ENCODE peak calls at places on chromosomes 6 and 20, in ten cellular contexts. P, E, B, L, F, S, T, K, X and Q are unnamed samples. For H3K36me3, the result is how much of the 10 kb centered on the place peaks cover.

GRCh38 chr20:56627122-56628014 is 1.7 kb upstream of the TFAP2C start:
- DNase-seq in P (no peak), E (peak), B (no peak), L (no peak), F (no peak), S (no peak), T (no peak), K (no peak), X (no peak), Q (no peak)

GRCh38 chr6:44481056-44481455 is 93.5 kb downstream of the CDC5L start:
- DNase-seq in P (no peak), E (no peak), B (no peak), L (no peak), F (no peak), S (no peak), T (no peak), K (no peak), X (no peak), Q (no peak)

GRCh38 chr6:33671381-33672072 is 40.0 kb downstream of the UQCC2 start:
- DNase-seq in P (no peak), E (no peak), B (no peak), L (no peak), F (no peak), S (no peak), T (no peak), K (no peak), X (no peak), Q (no peak)

GRCh38 chr6:27250955-27251671 is 3.6 kb downstream of the PRSS16 start:
- DNase-seq in P (no peak), E (peak), B (peak), L (no peak), F (peak), S (peak), T (peak), K (peak), X (peak), Q (peak)

GRCh38 chr6:85364354-85364753 is 85.5 kb upstream of the NT5E start:
- DNase-seq in P (no peak), E (peak), B (peak), L (no peak), F (no peak), S (no peak), T (no peak), K (peak), X (no peak), Q (peak)

GRCh38 chr20:3312940-3313656 is 74.1 kb upstream of the SLC4A11 start:
- DNase-seq in P (no peak), E (no peak), B (peak), L (no peak), F (no peak), S (no peak), T (no peak), K (peak), X (no peak), Q (peak)

GRCh38 chr6:70413829-70414494 is 654 bp downstream of the FAM135A start:
- DNase-seq in P (no peak), E (no peak), B (no peak), L (peak), F (no peak), S (no peak), T (no peak), K (no peak), X (no peak), Q (no peak)

GRCh38 chr6:34792605-34793500 is 970 bp downstream of the BLTP3A start:
- DNase-seq in P (no peak), E (peak), B (peak), L (no peak), F (peak), S (no peak), T (peak), K (peak), X (no peak), Q (no peak)

GRCh38 chr6:110682460-110682853 is 132.8 kb downstream of the CDK19 start:
- DNase-seq in P (peak), E (peak), B (peak), L (peak), F (no peak), S (no peak), T (peak), K (peak), X (no peak), Q (peak)

GRCh38 chr20:610130-611046 is at the start of gene TCF15:
- DNase-seq in P (no peak), E (peak), B (peak), L (no peak), F (no peak), S (no peak), T (peak), K (peak), X (no peak), Q (no peak)

GRCh38 chr6:142946924-142947701 is 2.1 kb upstream of the HIVEP2 start:
- DNase-seq in P (no peak), E (peak), B (peak), L (peak), F (peak), S (peak), T (peak), K (peak), X (no peak), Q (peak)

GRCh38 chr20:60220655-60221054 is 262.4 kb downstream of the CDH26 start:
- DNase-seq in P (no peak), E (no peak), B (no peak), L (no peak), F (no peak), S (no peak), T (no peak), K (no peak), X (no peak), Q (no peak)

GRCh38 chr6:131861356-131861755 is 53.5 kb downstream of the ENPP1 start:
- DNase-seq in P (no peak), E (no peak), B (peak), L (no peak), F (no peak), S (no peak), T (no peak), K (no peak), X (no peak), Q (no peak)

GRCh38 chr6:21103626-21104224 is 489.8 kb upstream of the SOX4 start:
- DNase-seq in P (no peak), E (no peak), B (no peak), L (no peak), F (no peak), S (no peak), T (no peak), K (no peak), X (no peak), Q (no peak)

GRCh38 chr6:135183532-135184440 is 2.7 kb downstream of the MYB start:
- DNase-seq in P (peak), E (peak), B (peak), L (peak), F (no peak), S (peak), T (no peak), K (peak), X (no peak), Q (no peak)

GRCh38 chr20:10658876-10659632 is 14.7 kb downstream of the JAG1 start:
- DNase-seq in P (no peak), E (no peak), B (no peak), L (no peak), F (no peak), S (no peak), T (no peak), K (no peak), X (no peak), Q (no peak)

GRCh38 chr6:33198159-33198852 is 2.2 kb downstream of the RXRB start:
- DNase-seq in P (no peak), E (no peak), B (no peak), L (no peak), F (no peak), S (no peak), T (no peak), K (no peak), X (no peak), Q (no peak)

GRCh38 chr6:111588366-111588765 is 17.3 kb downstream of the TRAF3IP2 start:
- DNase-seq in P (no peak), E (no peak), B (no peak), L (no peak), F (no peak), S (no peak), T (no peak), K (no peak), X (no peak), Q (no peak)

GRCh38 chr6:165581678-165582077 is 81.4 kb downstream of the PDE10A start:
- DNase-seq in P (no peak), E (no peak), B (no peak), L (no peak), F (no peak), S (no peak), T (no peak), K (no peak), X (no peak), Q (no peak)

GRCh38 chr20:57698191-57698866 is 11.5 kb downstream of the PMEPA1 start:
- DNase-seq in P (peak), E (no peak), B (peak), L (no peak), F (no peak), S (peak), T (no peak), K (peak), X (no peak), Q (peak)

GRCh38 chr6:42163941-42164340 is 9.2 kb upstream of the GUCA1A start:
- DNase-seq in P (no peak), E (no peak), B (no peak), L (no peak), F (no peak), S (no peak), T (no peak), K (no peak), X (no peak), Q (no peak)

GRCh38 chr6:109595998-109596397 is 95.0 kb downstream of the AK9 start:
- DNase-seq in P (no peak), E (peak), B (peak), L (peak), F (no peak), S (no peak), T (no peak), K (peak), X (no peak), Q (no peak)

GRCh38 chr20:1360094-1360493 is 31.2 kb upstream of the SDCBP2 start:
- DNase-seq in P (no peak), E (no peak), B (no peak), L (no peak), F (no peak), S (no peak), T (no peak), K (no peak), X (no peak), Q (no peak)

GRCh38 chr6:43953794-43954310 is 173.4 kb downstream of the MRPL14 start:
- DNase-seq in P (no peak), E (no peak), B (no peak), L (peak), F (peak), S (no peak), T (peak), K (peak), X (no peak), Q (no peak)

GRCh38 chr20:19966840-19967239 is 50.3 kb upstream of the NAA20 start:
- DNase-seq in P (no peak), E (no peak), B (no peak), L (no peak), F (no peak), S (no peak), T (no peak), K (no peak), X (no peak), Q (no peak)

GRCh38 chr20:14775778-14776177 is 438.4 kb upstream of the FLRT3 start:
- DNase-seq in P (no peak), E (no peak), B (peak), L (no peak), F (no peak), S (no peak), T (no peak), K (peak), X (no peak), Q (peak)

GRCh38 chr6:29887330-29887818 is 55.0 kb upstream of the HLA-A start:
- DNase-seq in P (no peak), E (peak), B (no peak), L (no peak), F (peak), S (peak), T (peak), K (peak), X (no peak), Q (no peak)

GRCh38 chr6:42369568-42369967 is 82.2 kb downstream of the TRERF1 start:
- DNase-seq in P (no peak), E (peak), B (no peak), L (no peak), F (no peak), S (no peak), T (no peak), K (no peak), X (no peak), Q (no peak)

GRCh38 chr20:32333181-32333987 is 24.7 kb upstream of the ASXL1 start:
- DNase-seq in P (no peak), E (peak), B (no peak), L (no peak), F (no peak), S (no peak), T (no peak), K (no peak), X (no peak), Q (no peak)

GRCh38 chr6:156980515-156980914 is 203.3 kb downstream of the ARID1B start:
- DNase-seq in P (no peak), E (no peak), B (no peak), L (no peak), F (no peak), S (no peak), T (no peak), K (no peak), X (no peak), Q (no peak)

GRCh38 chr6:52065621-52066020 is 21.8 kb downstream of the PKHD1 start:
- DNase-seq in P (no peak), E (no peak), B (no peak), L (no peak), F (no peak), S (no peak), T (no peak), K (peak), X (no peak), Q (peak)

GRCh38 chr20:58749098-58749766 is 56.6 kb downstream of the NPEPL1 start:
- DNase-seq in P (no peak), E (no peak), B (no peak), L (no peak), F (no peak), S (no peak), T (no peak), K (no peak), X (no peak), Q (no peak)

GRCh38 chr6:119261944-119262284 is 87.6 kb downstream of the MAN1A1 start:
- DNase-seq in P (no peak), E (no peak), B (no peak), L (no peak), F (no peak), S (no peak), T (no peak), K (no peak), X (no peak), Q (no peak)

GRCh38 chr6:157228421-157229218 is 94.7 kb downstream of the TMEM242 start:
- DNase-seq in P (no peak), E (no peak), B (no peak), L (no peak), F (peak), S (no peak), T (no peak), K (no peak), X (no peak), Q (no peak)

GRCh38 chr6:3421763-3422456 is 34.9 kb downstream of the SLC22A23 start:
- DNase-seq in P (no peak), E (no peak), B (peak), L (no peak), F (no peak), S (no peak), T (no peak), K (peak), X (no peak), Q (no peak)

GRCh38 chr6:121615493-121615892 is 180.0 kb downstream of the GJA1 start:
- DNase-seq in P (no peak), E (no peak), B (no peak), L (no peak), F (no peak), S (no peak), T (no peak), K (no peak), X (no peak), Q (no peak)

GRCh38 chr6:168138436-168138835 is 59.4 kb upstream of the FRMD1 start:
- DNase-seq in P (no peak), E (no peak), B (no peak), L (no peak), F (no peak), S (peak), T (no peak), K (no peak), X (no peak), Q (no peak)

GRCh38 chr6:55531496-55531895 is 47.5 kb downstream of the HMGCLL1 start:
- DNase-seq in P (no peak), E (no peak), B (no peak), L (no peak), F (no peak), S (no peak), T (no peak), K (no peak), X (no peak), Q (no peak)

DNA sequence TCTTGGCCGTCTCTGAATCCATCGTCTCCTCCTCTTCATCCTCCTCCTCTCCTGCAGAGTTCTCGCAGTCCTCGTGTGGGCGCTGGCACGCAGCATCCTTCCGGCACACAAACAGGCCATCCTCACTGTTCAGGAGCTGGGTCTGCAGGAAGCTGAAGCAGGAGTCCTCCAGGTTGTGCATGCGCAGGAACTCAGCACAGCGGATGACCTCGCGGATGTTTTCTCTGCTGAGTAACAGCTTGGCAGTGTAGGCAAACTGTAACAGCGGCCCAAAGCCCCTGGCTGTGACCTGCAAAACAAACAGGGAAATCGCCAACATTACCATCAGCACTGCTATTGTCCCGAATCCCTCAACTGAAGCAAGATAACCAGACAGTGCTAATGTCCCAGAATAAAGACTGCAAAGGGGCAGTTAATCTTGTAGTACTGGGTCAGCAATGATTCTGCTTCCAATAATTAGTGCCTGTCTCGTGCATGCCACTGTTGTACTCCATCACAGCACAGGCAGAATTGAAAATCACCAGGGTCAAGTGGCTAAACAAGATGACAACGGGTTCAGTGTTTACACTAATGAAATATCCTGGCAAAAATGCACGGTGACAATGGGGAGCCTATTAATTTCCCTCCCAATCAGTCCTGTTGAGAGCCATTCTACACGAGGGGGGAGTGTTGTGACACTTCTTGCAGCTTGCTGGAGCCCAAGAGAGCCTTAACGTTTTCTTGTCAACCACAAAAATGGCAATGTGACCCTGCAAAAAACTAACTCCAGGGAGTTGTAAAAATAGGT is 57.5 kb downstream of the GJA10 start:
- DNase-seq in P (no peak), E (no peak), B (peak), L (peak), F (no peak), S (no peak), T (no peak), K (peak), X (no peak), Q (no peak)
- TF ChIP-seq CTCF in P (no peak), E (no peak), B (peak), L (peak), F (no peak), S (no peak), T (no peak), K (no peak), X (no peak), Q (no peak)

DNA sequence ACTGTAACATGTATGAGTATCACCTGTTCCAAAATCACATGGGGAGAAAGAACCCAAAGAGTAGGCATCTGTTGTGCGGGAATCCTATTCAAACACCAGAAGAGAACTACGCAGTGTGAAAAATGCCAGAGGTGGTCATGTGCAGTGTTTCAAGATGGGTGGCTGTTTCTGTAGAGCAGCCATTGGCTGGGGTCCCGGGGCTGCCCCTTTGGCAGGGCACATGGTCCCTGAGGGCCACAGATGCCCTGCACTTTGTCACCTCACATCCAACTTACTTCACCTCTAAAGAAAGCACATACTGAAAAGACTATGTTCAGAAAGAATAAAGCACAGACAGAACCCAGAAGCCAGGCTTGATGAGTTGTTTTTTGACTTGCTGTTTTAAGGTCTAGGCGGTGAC is 12.3 kb downstream of the MTCH1 start:
- DNase-seq in P (no peak), E (no peak), B (no peak), L (no peak), F (no peak), S (no peak), T (peak), K (no peak), X (no peak), Q (no peak)
- H3K36me3 ChIP-seq in P (under half), E (half or more), B (half or more), L (half or more), F (half or more), S (under half), T (under half), K (under half), X (half or more), Q (under half)

DNA sequence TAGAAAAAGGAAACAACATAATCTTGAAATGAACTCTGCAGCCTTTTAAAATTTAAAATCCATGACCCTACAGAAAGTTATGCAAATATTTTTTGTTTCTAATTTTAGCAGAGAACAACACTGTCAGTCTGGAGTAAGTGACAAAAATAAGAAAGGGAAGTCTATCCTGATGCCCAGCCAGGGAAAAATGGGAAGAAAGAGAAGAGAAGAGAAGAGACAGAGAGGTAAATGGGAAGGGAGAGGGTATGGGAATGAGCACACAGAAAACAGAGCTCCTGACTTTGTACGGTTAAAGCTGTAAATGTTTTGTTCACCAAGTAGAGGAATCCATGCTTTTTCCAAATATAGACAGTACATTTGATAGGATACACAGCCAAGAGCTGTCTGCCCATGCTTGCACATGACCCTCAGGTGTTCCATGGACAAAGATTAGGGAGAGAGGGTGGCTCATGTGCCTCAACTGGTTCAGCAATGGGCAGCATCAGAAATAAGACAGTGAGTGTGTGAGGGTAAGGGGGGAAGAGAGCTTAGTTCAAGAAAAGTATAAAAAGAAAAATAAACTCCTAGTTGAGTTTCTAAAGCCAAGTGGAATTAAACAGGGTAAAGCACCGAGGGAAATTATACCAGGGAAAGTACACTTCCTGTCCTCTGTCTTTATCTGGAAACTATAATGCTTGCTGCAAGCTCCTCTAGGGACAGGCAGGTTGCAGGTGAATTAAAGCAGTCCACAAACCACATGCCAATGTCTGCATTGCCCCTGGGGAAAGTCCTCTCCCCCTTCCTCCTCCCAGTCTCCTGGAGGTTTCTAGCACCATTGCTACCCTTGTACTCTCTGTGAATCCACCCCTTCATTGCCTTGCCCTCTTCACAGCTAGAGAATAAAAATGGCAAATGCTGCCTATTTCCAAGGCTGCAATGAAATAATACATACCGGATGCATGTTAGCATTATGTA is 30.0 kb downstream of the MAP3K5 start:
- DNase-seq in P (no peak), E (no peak), B (no peak), L (no peak), F (no peak), S (no peak), T (peak), K (no peak), X (no peak), Q (no peak)
- H3K4me3 ChIP-seq in P (peak), E (peak), B (no peak), L (no peak), F (peak), S (no peak), T (no peak), K (no peak), X (peak), Q (no peak)

GRCh38 chr20:64082126-64082638 is 2.0 kb downstream of the LKAAEAR1 start:
- DNase-seq in P (no peak), E (no peak), B (no peak), L (no peak), F (no peak), S (no peak), T (no peak), K (no peak), X (no peak), Q (no peak)
- TF ChIP-seq CTCF in P (no peak), E (no peak), B (no peak), L (peak), F (no peak), S (no peak), T (no peak), K (no peak), X (no peak), Q (no peak)